ENCODE peak calls at places on chromosome 16, in six cellular contexts. One of them, this sample, is unnamed.

GRCh38 chr16:23836404-23837291 is 865 bp downstream of the PRKCB start:
- DNase-seq in cardiac muscle cell: peak
- DNase-seq in OCI-LY7: peak
- DNase-seq in HCT116: no peak
- DNase-seq in kidney epithelial cell: no peak
- DNase-seq in fibroblast of pulmonary artery: no peak
- DNase-seq in this sample: no peak

GRCh38 chr16:55949518-55949917 is 74.3 kb upstream of the CES5A start:
- DNase-seq in HCT116: no peak
- DNase-seq in cardiac muscle cell: no peak
- DNase-seq in fibroblast of pulmonary artery: no peak
- DNase-seq in kidney epithelial cell: peak
- DNase-seq in OCI-LY7: no peak
- DNase-seq in this sample: no peak

GRCh38 chr16:50566336-50566962 is 18.3 kb downstream of the NKD1 start:
- DNase-seq in OCI-LY7: no peak
- DNase-seq in kidney epithelial cell: no peak
- DNase-seq in HCT116: no peak
- DNase-seq in fibroblast of pulmonary artery: no peak
- DNase-seq in cardiac muscle cell: no peak
- DNase-seq in this sample: no peak

GRCh38 chr16:25289466-25289865 is 31.8 kb upstream of the ZKSCAN2 start:
- DNase-seq in kidney epithelial cell: no peak
- DNase-seq in HCT116: no peak
- DNase-seq in cardiac muscle cell: no peak
- DNase-seq in fibroblast of pulmonary artery: no peak
- DNase-seq in OCI-LY7: no peak
- DNase-seq in this sample: no peak

GRCh38 chr16:79415983-79416641 is 184.4 kb downstream of the MAF start:
- DNase-seq in OCI-LY7: no peak
- DNase-seq in cardiac muscle cell: no peak
- DNase-seq in fibroblast of pulmonary artery: no peak
- DNase-seq in HCT116: no peak
- DNase-seq in kidney epithelial cell: no peak
- DNase-seq in this sample: no peak

GRCh38 chr16:70253291-70254094 is 1.8 kb upstream of the EXOSC6 start:
- DNase-seq in HCT116: peak
- DNase-seq in kidney epithelial cell: no peak
- DNase-seq in fibroblast of pulmonary artery: peak
- DNase-seq in OCI-LY7: peak
- DNase-seq in cardiac muscle cell: peak
- DNase-seq in this sample: no peak

GRCh38 chr16:12317856-12318591 is 341.5 kb downstream of the SNX29 start:
- DNase-seq in HCT116: no peak
- DNase-seq in fibroblast of pulmonary artery: no peak
- DNase-seq in OCI-LY7: no peak
- DNase-seq in kidney epithelial cell: no peak
- DNase-seq in cardiac muscle cell: no peak
- DNase-seq in this sample: no peak

GRCh38 chr16:76796431-76796830 is 394.6 kb upstream of the MON1B start:
- DNase-seq in fibroblast of pulmonary artery: no peak
- DNase-seq in cardiac muscle cell: no peak
- DNase-seq in kidney epithelial cell: no peak
- DNase-seq in HCT116: no peak
- DNase-seq in OCI-LY7: no peak
- DNase-seq in this sample: peak

GRCh38 chr16:2511996-2512919 is 1.5 kb upstream of the ATP6V0C start:
- DNase-seq in OCI-LY7: no peak
- DNase-seq in HCT116: no peak
- DNase-seq in kidney epithelial cell: no peak
- DNase-seq in fibroblast of pulmonary artery: no peak
- DNase-seq in cardiac muscle cell: no peak
- DNase-seq in this sample: no peak

GRCh38 chr16:81324808-81325207 is 10.0 kb downstream of the GAN start:
- DNase-seq in fibroblast of pulmonary artery: no peak
- DNase-seq in cardiac muscle cell: no peak
- DNase-seq in HCT116: no peak
- DNase-seq in kidney epithelial cell: no peak
- DNase-seq in OCI-LY7: no peak
- DNase-seq in this sample: no peak

GRCh38 chr16:66735891-66736290 is 15.5 kb downstream of the DYNC1LI2 start:
- DNase-seq in OCI-LY7: no peak
- DNase-seq in kidney epithelial cell: no peak
- DNase-seq in cardiac muscle cell: no peak
- DNase-seq in fibroblast of pulmonary artery: no peak
- DNase-seq in HCT116: no peak
- DNase-seq in this sample: no peak

GRCh38 chr16:3088925-3089716 is 10.0 kb downstream of the ZSCAN10 start:
- DNase-seq in kidney epithelial cell: no peak
- DNase-seq in fibroblast of pulmonary artery: no peak
- DNase-seq in HCT116: no peak
- DNase-seq in cardiac muscle cell: no peak
- DNase-seq in OCI-LY7: no peak
- DNase-seq in this sample: no peak

GRCh38 chr16:1565083-1565805 is 31.8 kb downstream of the TMEM204 start:
- DNase-seq in cardiac muscle cell: no peak
- DNase-seq in HCT116: no peak
- DNase-seq in fibroblast of pulmonary artery: no peak
- DNase-seq in OCI-LY7: no peak
- DNase-seq in kidney epithelial cell: no peak
- DNase-seq in this sample: no peak

GRCh38 chr16:18796377-18796776 is 5.0 kb downstream of the ARL6IP1 start:
- DNase-seq in OCI-LY7: no peak
- DNase-seq in HCT116: no peak
- DNase-seq in kidney epithelial cell: no peak
- DNase-seq in cardiac muscle cell: no peak
- DNase-seq in fibroblast of pulmonary artery: no peak
- DNase-seq in this sample: no peak

GRCh38 chr16:18799500-18799899 is 1.8 kb downstream of the ARL6IP1 start:
- DNase-seq in HCT116: no peak
- DNase-seq in OCI-LY7: no peak
- DNase-seq in kidney epithelial cell: no peak
- DNase-seq in cardiac muscle cell: no peak
- DNase-seq in fibroblast of pulmonary artery: no peak
- DNase-seq in this sample: no peak

GRCh38 chr16:18800674-18801196 is 614 bp downstream of the ARL6IP1 start:
- DNase-seq in cardiac muscle cell: no peak
- DNase-seq in kidney epithelial cell: no peak
- DNase-seq in OCI-LY7: no peak
- DNase-seq in HCT116: no peak
- DNase-seq in fibroblast of pulmonary artery: peak
- DNase-seq in this sample: no peak

GRCh38 chr16:18801197-18801972 is at the start of gene ARL6IP1:
- DNase-seq in fibroblast of pulmonary artery: peak
- DNase-seq in kidney epithelial cell: peak
- DNase-seq in HCT116: peak
- DNase-seq in cardiac muscle cell: peak
- DNase-seq in OCI-LY7: peak
- DNase-seq in this sample: peak

GRCh38 chr16:18797746-18798145 is 3.6 kb downstream of the ARL6IP1 start:
- DNase-seq in kidney epithelial cell: no peak
- DNase-seq in cardiac muscle cell: no peak
- DNase-seq in HCT116: no peak
- DNase-seq in OCI-LY7: no peak
- DNase-seq in fibroblast of pulmonary artery: no peak
- DNase-seq in this sample: no peak
- TF ChIP-seq CTCF in kidney epithelial cell: no peak
- TF ChIP-seq CTCF in cardiac muscle cell: no peak
- TF ChIP-seq CTCF in HCT116: no peak
- TF ChIP-seq CTCF in OCI-LY7: no peak
- TF ChIP-seq CTCF in fibroblast of pulmonary artery: no peak
- TF ChIP-seq CTCF in this sample: no peak

DNA sequence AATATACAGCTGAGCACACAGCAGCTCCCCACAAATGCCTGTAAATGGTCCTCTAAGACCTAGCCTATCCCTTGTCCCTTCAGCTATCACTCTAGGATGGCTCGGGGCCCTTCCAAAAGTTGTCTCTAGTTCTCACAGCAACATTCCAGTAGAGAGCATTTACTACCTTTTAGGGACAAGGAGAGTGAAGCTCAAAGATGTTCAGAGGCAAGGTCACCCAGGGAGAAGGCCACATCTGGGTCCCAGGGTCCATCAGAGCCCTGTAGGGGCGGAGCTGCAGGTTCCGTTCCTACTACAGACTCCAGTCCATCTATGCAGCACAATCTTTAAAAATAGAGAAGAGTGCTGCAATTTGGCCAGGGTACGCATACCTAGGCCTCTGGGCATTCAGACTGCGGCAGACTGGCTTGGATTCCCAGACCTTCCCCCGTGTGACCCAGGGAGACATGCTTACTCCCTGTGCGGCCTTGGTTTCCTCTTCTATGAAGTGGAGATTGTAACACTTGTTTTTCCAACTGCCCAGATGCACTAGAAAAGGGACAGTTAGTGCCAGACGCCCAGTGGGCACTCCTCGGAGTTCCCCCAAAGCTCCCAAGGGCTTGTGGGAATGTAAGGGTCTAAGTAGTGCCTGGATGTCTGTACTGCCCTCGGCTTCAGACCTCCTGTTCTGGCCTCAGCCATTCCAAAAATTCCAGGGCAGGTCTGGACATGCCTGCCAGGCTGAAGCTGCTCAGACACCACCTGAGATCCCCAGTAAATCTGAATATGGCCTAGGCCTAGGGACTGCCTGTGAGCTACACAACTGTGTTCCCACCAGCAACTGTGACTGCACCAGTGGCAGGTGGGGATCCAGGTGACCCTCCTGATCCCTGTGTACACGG is 2.5 kb downstream of the SLC12A4 start:
- DNase-seq in cardiac muscle cell: no peak
- DNase-seq in fibroblast of pulmonary artery: no peak
- DNase-seq in kidney epithelial cell: no peak
- DNase-seq in HCT116: no peak
- DNase-seq in OCI-LY7: no peak
- DNase-seq in this sample: no peak
- H3K4me3 ChIP-seq in cardiac muscle cell: no peak
- H3K4me3 ChIP-seq in fibroblast of pulmonary artery: peak
- H3K4me3 ChIP-seq in kidney epithelial cell: no peak
- H3K4me3 ChIP-seq in HCT116: peak
- H3K4me3 ChIP-seq in OCI-LY7: no peak
- H3K4me3 ChIP-seq in this sample: no peak

DNA sequence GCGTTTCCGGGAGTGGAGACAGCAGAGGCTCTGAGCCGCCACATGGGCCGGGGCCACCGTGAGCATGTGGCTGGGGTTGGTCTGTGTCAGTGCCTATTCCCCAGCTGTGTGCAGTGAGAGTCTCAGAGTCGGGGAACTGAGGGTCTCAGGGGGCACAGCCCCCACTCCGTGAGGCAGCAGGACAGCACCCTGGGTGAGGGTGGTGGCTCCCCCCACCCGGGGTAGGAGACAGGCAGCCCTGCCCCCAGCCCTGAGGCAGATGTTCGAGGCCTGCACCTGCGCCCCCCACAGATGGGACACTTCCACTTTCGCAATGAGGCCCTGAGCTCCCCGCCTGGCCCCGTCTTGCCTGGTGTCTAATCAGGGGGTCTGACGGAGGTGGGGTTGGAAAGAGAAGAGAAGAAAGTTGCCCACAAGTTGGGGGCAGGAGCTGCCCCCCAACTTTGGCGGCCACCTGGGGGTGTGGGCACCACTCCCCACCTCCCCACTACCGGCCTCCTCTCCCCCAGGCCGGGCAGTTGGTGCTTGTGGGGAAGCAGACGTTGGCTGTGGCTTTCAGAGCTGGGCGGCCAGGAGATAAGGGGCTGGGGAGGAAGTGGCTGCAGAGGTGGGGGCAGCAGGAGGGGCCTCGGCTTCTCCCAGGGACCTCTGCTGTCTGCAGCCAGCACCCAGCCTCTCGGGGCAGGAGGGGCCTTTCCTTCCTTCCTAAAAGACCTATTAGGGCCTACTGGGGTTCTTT is 1.8 kb upstream of the CBFA2T3 start:
- DNase-seq in HCT116: no peak
- DNase-seq in fibroblast of pulmonary artery: no peak
- DNase-seq in kidney epithelial cell: no peak
- DNase-seq in cardiac muscle cell: no peak
- DNase-seq in OCI-LY7: peak
- DNase-seq in this sample: no peak
- TF ChIP-seq CTCF in HCT116: no peak
- TF ChIP-seq CTCF in fibroblast of pulmonary artery: no peak
- TF ChIP-seq CTCF in kidney epithelial cell: no peak
- TF ChIP-seq CTCF in cardiac muscle cell: no peak
- TF ChIP-seq CTCF in OCI-LY7: no peak
- TF ChIP-seq CTCF in this sample: no peak

DNA sequence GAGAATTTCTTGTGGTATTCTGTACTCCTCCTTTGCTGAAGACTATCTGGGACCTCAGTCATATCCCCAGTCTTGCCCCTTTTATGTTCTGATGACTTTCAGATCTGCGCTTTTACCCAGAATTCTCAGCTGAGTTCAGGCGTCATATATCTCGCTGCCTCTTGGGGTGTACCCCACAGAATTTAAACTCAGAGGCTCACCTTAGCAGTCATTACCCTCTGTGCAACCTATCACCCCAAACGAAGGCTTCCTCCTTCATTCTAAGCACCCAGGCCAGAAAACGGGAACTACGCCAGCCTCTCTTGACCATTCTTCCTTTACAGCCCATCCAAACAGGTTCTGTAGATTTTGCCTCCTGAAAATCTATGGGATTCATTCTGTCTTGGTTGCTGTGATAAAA is 574.8 kb upstream of the C16orf82 start:
- DNase-seq in cardiac muscle cell: no peak
- DNase-seq in OCI-LY7: no peak
- DNase-seq in kidney epithelial cell: no peak
- DNase-seq in HCT116: no peak
- DNase-seq in fibroblast of pulmonary artery: no peak
- DNase-seq in this sample: no peak
- H3K4me3 ChIP-seq in cardiac muscle cell: no peak
- H3K4me3 ChIP-seq in OCI-LY7: no peak
- H3K4me3 ChIP-seq in kidney epithelial cell: no peak
- H3K4me3 ChIP-seq in HCT116: no peak
- H3K4me3 ChIP-seq in fibroblast of pulmonary artery: no peak
- H3K4me3 ChIP-seq in this sample: no peak

DNA sequence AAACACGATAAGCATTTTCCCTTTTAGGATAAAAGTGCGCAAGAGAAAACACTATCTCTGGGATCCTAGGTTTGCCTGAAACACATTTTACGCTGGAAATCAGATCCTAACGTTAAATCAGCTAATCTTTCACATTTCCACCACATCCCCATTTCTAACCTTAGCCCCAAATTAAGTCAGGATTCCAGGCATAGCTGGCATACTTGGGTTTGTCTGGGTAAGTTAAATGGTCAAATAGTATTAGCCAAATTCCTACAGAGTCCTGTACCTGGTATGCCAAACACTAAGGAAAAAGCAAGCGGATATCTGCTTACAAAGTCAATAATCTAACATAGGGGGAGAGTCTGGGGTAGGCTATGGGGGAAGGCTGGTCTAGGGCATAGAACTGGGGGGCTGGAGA is 557.4 kb upstream of the ZFHX3 start:
- DNase-seq in kidney epithelial cell: no peak
- DNase-seq in OCI-LY7: no peak
- DNase-seq in HCT116: no peak
- DNase-seq in fibroblast of pulmonary artery: no peak
- DNase-seq in cardiac muscle cell: no peak
- DNase-seq in this sample: no peak
- TF ChIP-seq CTCF in kidney epithelial cell: no peak
- TF ChIP-seq CTCF in OCI-LY7: no peak
- TF ChIP-seq CTCF in HCT116: no peak
- TF ChIP-seq CTCF in fibroblast of pulmonary artery: no peak
- TF ChIP-seq CTCF in cardiac muscle cell: no peak
- TF ChIP-seq CTCF in this sample: no peak